ENCODE peak calls at places on chromosomes 4 and X, in nine cellular contexts. B, L, Y, N, C, Q, O, G and J are unnamed samples.

GRCh38 chr4:14345356-14345775 is 656.9 kb upstream of the CPEB2 start:
- DNase-seq in B (no peak), L (no peak), Y (no peak), N (no peak), C (no peak), Q (no peak), O (no peak), G (no peak), J (no peak)

GRCh38 chrX:56790778-56791177 is 61.7 kb downstream of the NBDY start:
- DNase-seq in B (no peak), L (no peak), Y (no peak), N (no peak), C (no peak), Q (no peak), O (no peak), G (peak), J (no peak)

GRCh38 chrX:135549519-135549918 is 29.1 kb downstream of the INTS6L start:
- DNase-seq in B (no peak), L (no peak), Y (no peak), N (no peak), C (no peak), Q (no peak), O (no peak), G (peak), J (no peak)

GRCh38 chr4:159178147-159178541 is 75.3 kb downstream of the RAPGEF2 start:
- DNase-seq in B (no peak), L (no peak), Y (no peak), N (no peak), C (no peak), Q (no peak), O (no peak), G (no peak), J (no peak)

GRCh38 chr4:102868153-102868781 is 525 bp upstream of the CISD2 start:
- DNase-seq in B (no peak), L (peak), Y (peak), N (peak), C (no peak), Q (peak), O (no peak), G (peak), J (peak)

GRCh38 chr4:59339631-59340030 is 1860.5 kb upstream of the ADGRL3 start:
- DNase-seq in B (no peak), L (no peak), Y (no peak), N (no peak), C (no peak), Q (no peak), O (no peak), G (no peak), J (no peak)

GRCh38 chr4:123361195-123361861 is 35.3 kb upstream of the SPRY1 start:
- DNase-seq in B (no peak), L (no peak), Y (no peak), N (no peak), C (no peak), Q (no peak), O (peak), G (no peak), J (no peak)

GRCh38 chr4:1246111-1246881 is 2.6 kb downstream of the CTBP1 start:
- DNase-seq in B (no peak), L (peak), Y (peak), N (no peak), C (peak), Q (peak), O (peak), G (peak), J (no peak)

GRCh38 chr4:11228575-11228974 is 200.1 kb downstream of the HS3ST1 start:
- DNase-seq in B (no peak), L (no peak), Y (no peak), N (no peak), C (no peak), Q (no peak), O (no peak), G (no peak), J (no peak)

GRCh38 chr4:177444911-177445736 is 2.9 kb upstream of the AGA start:
- DNase-seq in B (no peak), L (peak), Y (no peak), N (no peak), C (no peak), Q (no peak), O (no peak), G (peak), J (no peak)

GRCh38 chr4:177436456-177436855 is 5.8 kb downstream of the AGA start:
- DNase-seq in B (no peak), L (no peak), Y (no peak), N (no peak), C (no peak), Q (no peak), O (no peak), G (no peak), J (no peak)

GRCh38 chr4:177441803-177442622 is at the start of gene AGA:
- DNase-seq in B (peak), L (peak), Y (peak), N (peak), C (peak), Q (peak), O (peak), G (peak), J (peak)

GRCh38 chr4:177442623-177443155 is 452 bp upstream of the AGA start:
- DNase-seq in B (no peak), L (no peak), Y (no peak), N (no peak), C (peak), Q (no peak), O (no peak), G (peak), J (no peak)

DNA sequence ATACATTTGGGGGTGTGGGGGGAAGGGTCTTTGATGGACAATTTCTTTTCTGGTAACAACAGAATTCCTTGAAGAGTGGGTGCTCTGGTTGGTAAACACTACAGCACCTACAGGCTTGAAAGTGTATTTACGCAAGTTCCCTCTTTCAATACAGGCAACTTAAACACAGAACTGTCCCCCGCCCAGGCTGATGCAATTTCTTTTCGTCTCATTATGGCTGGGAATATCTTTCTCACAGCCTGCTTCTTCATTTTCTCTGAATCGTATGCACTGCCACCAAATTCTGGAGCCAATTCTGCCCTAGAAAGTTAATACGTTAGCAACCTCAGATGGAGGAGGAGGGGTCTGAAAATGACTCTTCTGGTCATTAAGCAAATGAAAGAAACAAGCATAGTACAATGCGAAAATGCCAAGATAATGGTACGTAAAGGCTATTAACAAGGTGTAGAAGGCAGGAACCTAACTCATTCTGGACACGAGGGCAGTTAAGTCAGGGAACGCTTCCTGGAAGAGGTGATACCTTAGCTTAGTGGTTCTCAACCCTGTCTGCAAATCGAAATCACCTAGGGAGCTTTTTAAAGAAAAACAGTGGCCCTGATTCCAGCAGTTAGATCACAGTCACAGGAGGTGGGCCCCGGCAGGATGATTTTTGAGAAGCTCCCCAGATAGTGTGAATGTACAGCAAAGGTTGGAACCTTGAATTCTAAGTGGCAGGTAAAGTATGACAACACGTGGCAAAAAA is 1.0 kb downstream of the AGA start:
- DNase-seq in B (no peak), L (no peak), Y (peak), N (no peak), C (peak), Q (peak), O (peak), G (peak), J (no peak)
- TF ChIP-seq CTCF in B (peak), L (no peak), Y (peak), N (no peak), C (no peak), Q (no peak), O (peak), G (no peak), J (peak)

GRCh38 chr4:37882665-37883296 is 8.1 kb upstream of the TBC1D1 start:
- DNase-seq in B (no peak), L (no peak), Y (no peak), N (no peak), C (no peak), Q (no peak), O (no peak), G (no peak), J (no peak)
- TF ChIP-seq CTCF in B (no peak), L (no peak), Y (no peak), N (no peak), C (no peak), Q (no peak), O (peak), G (no peak), J (no peak)

GRCh38 chrX:132955710-132956109 is 2.7 kb downstream of the HS6ST2 start:
- DNase-seq in B (no peak), L (no peak), Y (no peak), N (no peak), C (no peak), Q (no peak), O (no peak), G (no peak), J (no peak)
- TF ChIP-seq CTCF in B (no peak), L (no peak), Y (no peak), N (no peak), C (no peak), Q (no peak), O (peak), G (no peak), J (no peak)

DNA sequence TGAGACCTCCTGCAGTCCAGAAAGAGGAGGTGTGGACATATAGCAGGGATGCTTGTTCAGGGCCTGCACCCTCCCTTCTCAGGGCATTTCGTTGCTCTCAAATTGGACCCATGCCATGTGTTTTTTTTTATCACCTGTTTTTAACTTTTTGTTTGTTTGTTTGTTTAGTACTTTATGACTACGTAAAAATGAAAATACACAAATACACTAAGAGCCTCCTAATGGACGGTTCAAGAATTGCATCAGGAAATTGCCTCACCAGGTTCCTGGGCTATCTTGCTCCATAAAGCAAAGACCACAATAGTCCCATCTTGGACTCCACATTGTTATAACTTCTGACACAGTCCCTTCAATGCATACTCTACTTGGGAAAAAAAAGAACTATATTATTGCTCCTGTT is 1685.9 kb upstream of the TENM3 start:
- DNase-seq in B (no peak), L (no peak), Y (no peak), N (no peak), C (peak), Q (no peak), O (no peak), G (no peak), J (no peak)
- TF ChIP-seq CTCF in B (no peak), L (no peak), Y (peak), N (peak), C (no peak), Q (no peak), O (no peak), G (no peak), J (peak)

GRCh38 chrX:45850775-45851433 is 650.2 kb upstream of the DIPK2B start:
- DNase-seq in B (peak), L (no peak), Y (peak), N (peak), C (peak), Q (peak), O (peak), G (peak), J (peak)

GRCh38 chrX:45850197-45850774 is 649.6 kb upstream of the DIPK2B start:
- DNase-seq in B (no peak), L (no peak), Y (no peak), N (peak), C (peak), Q (no peak), O (peak), G (peak), J (peak)

GRCh38 chrX:45851434-45851991 is 650.8 kb upstream of the DIPK2B start:
- DNase-seq in B (peak), L (no peak), Y (peak), N (peak), C (peak), Q (no peak), O (peak), G (peak), J (peak)

GRCh38 chrX:45847966-45848365 is 647.3 kb upstream of the DIPK2B start:
- DNase-seq in B (no peak), L (no peak), Y (no peak), N (no peak), C (no peak), Q (no peak), O (no peak), G (no peak), J (no peak)

DNA sequence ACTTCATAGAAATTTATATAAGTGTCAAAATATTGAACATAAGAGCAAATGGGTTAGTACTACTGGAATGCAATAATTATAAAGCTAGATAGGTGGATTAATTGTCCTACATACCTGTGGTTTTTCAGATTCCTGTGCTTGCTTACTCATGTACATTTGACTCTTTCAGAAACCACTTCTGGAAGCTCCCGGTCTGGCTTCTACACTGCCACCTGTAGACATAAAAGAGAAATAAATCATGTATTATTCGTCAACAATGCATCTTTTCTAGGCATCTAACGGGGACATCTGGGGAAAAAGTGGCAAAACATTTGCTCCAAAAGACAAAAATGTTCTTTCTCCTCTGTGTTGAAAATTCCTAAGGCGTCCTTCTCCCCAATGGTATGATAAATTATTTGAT is 648.6 kb upstream of the DIPK2B start:
- DNase-seq in B (no peak), L (no peak), Y (no peak), N (no peak), C (peak), Q (no peak), O (peak), G (no peak), J (no peak)
- TF ChIP-seq CTCF in B (no peak), L (peak), Y (peak), N (no peak), C (no peak), Q (no peak), O (peak), G (peak), J (no peak)

GRCh38 chr4:70954032-70954431 is 39.4 kb upstream of the DCK start:
- DNase-seq in B (no peak), L (no peak), Y (no peak), N (no peak), C (no peak), Q (no peak), O (no peak), G (no peak), J (no peak)

GRCh38 chr4:70946944-70947343 is 44.8 kb downstream of the MOB1B start:
- DNase-seq in B (no peak), L (no peak), Y (no peak), N (no peak), C (no peak), Q (no peak), O (no peak), G (no peak), J (no peak)

GRCh38 chr4:70945452-70946055 is 43.4 kb downstream of the MOB1B start:
- DNase-seq in B (no peak), L (no peak), Y (no peak), N (no peak), C (no peak), Q (no peak), O (no peak), G (no peak), J (no peak)

GRCh38 chr4:70945046-70945445 is 42.9 kb downstream of the MOB1B start:
- DNase-seq in B (no peak), L (no peak), Y (no peak), N (no peak), C (no peak), Q (no peak), O (no peak), G (no peak), J (no peak)

DNA sequence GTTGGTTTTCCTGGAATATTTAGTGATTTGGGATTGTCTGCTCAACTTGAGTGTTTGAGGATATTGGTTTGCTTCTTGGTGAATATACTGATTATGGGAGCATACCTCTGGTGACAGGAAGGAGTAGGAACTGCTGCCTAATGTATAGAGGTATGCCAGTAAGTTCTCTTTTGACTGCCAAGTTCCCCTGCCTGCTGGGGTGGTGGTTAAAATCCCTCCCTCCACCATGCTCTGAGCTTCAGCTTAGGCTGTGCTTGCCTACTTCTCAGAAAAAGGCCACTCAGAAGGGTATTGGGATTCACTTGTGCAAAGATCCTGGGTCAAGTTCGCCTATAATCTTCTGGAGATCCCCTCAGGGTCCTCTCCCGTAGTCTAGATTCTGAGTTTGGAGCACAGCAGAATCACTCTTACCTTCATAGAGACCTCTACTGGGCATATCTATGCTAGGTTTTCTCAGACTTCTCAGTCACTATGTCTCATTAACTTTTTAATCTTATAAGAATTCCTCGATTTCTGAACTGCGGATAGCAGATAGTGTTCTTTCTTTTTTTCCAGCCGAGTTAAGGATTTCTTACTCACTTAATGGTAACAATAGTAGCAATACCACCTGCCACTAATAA is 44.7 kb upstream of the DCK start:
- DNase-seq in B (no peak), L (no peak), Y (no peak), N (no peak), C (no peak), Q (no peak), O (no peak), G (no peak), J (no peak)
- TF ChIP-seq CTCF in B (no peak), L (no peak), Y (no peak), N (no peak), C (peak), Q (no peak), O (no peak), G (no peak), J (no peak)

GRCh38 chr4:7522452-7522851 is 87.7 kb upstream of the PSAPL1 start:
- DNase-seq in B (no peak), L (no peak), Y (no peak), N (no peak), C (no peak), Q (no peak), O (no peak), G (no peak), J (no peak)
- TF ChIP-seq CTCF in B (no peak), L (no peak), Y (no peak), N (no peak), C (no peak), Q (no peak), O (no peak), G (no peak), J (no peak)

DNA sequence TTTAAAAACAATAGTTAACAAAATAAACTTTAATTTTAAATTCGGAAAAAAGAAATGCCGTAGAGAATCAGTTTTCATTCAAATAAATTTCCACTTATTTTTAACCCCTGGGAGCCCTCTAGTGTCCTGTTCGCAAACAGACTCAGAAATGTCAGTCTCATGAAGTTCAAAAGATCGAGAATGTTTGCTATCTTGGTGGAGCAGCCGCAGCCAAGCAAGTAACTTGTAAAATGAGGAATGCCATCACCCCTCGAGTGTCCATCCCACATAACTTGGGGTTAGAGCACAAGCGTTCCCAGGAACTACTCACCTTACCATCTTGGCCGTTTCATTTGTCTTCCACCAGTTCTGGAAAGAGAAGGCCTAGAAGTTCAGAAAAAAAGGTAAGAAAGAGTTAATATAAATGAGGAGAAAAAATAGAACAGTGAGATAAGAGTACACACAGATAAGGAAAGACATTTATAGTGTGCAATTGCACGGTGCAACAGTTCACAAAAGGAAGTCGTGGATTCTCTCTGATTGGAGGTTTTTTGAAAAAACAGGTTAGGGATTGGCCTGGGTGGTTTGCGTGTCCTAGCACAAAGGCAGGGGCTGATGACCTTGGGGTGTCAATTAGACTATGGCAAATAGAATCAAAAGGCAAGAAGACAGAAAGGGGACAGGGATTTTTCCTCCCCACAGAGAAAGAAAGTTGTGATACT is at the start of gene GASK1B:
- DNase-seq in B (no peak), L (peak), Y (no peak), N (peak), C (peak), Q (peak), O (peak), G (peak), J (no peak)
- TF ChIP-seq CTCF in B (peak), L (peak), Y (peak), N (peak), C (peak), Q (peak), O (peak), G (peak), J (peak)

GRCh38 chrX:47540754-47541538 is 20.1 kb upstream of the ARAF start:
- DNase-seq in B (peak), L (peak), Y (peak), N (peak), C (peak), Q (peak), O (peak), G (peak), J (peak)
- TF ChIP-seq CTCF in B (peak), L (peak), Y (peak), N (peak), C (no peak), Q (peak), O (peak), G (peak), J (peak)